ENCODE peak calls at places on chromosomes 11 and 22, in four cellular contexts. One of them, this sample, is unnamed.

GRCh38 chr11:111598546-111598945 is 3.7 kb upstream of the SIK2 start:
- DNase-seq in kidney: no peak
- DNase-seq in mammary epithelial cell: no peak
- DNase-seq in lung: no peak
- DNase-seq in this sample: no peak

GRCh38 chr22:19888131-19888746 is 33.6 kb upstream of the GNB1L start:
- DNase-seq in mammary epithelial cell: no peak
- DNase-seq in lung: no peak
- DNase-seq in kidney: peak; percentile 65
- DNase-seq in this sample: no peak

GRCh38 chr11:75673977-75674582 is 5.2 kb upstream of the MAP6 start:
- DNase-seq in mammary epithelial cell: peak; percentile 62
- DNase-seq in lung: no peak
- DNase-seq in kidney: no peak
- DNase-seq in this sample: peak; percentile 60

GRCh38 chr11:124174001-124174400 is 9.1 kb upstream of the OR10D3 start:
- DNase-seq in kidney: no peak
- DNase-seq in lung: no peak
- DNase-seq in mammary epithelial cell: peak; percentile 51
- DNase-seq in this sample: no peak

GRCh38 chr11:109864834-109865557 is 228.2 kb upstream of the ZC3H12C start:
- DNase-seq in kidney: no peak
- DNase-seq in lung: no peak
- DNase-seq in mammary epithelial cell: peak; percentile 39
- DNase-seq in this sample: no peak

GRCh38 chr22:32745251-32745995 is 56.1 kb upstream of the TIMP3 start:
- DNase-seq in kidney: no peak
- DNase-seq in lung: peak; percentile 40
- DNase-seq in mammary epithelial cell: peak; percentile 73
- DNase-seq in this sample: no peak

GRCh38 chr22:31853736-31854500 is 90.4 kb upstream of the YWHAH start:
- DNase-seq in kidney: no peak
- DNase-seq in mammary epithelial cell: no peak
- DNase-seq in lung: no peak
- DNase-seq in this sample: no peak

GRCh38 chr11:111913031-111913861 is 712 bp downstream of the HSPB2 start:
- DNase-seq in mammary epithelial cell: no peak
- DNase-seq in lung: no peak
- DNase-seq in kidney: peak; percentile 80
- DNase-seq in this sample: no peak

GRCh38 chr22:24284747-24285203 is 14.1 kb downstream of the SPECC1L start:
- DNase-seq in lung: no peak
- DNase-seq in mammary epithelial cell: no peak
- DNase-seq in kidney: no peak
- DNase-seq in this sample: no peak

GRCh38 chr11:94315664-94316063 is 11.3 kb downstream of the IZUMO1R start:
- DNase-seq in kidney: no peak
- DNase-seq in mammary epithelial cell: peak; percentile 2
- DNase-seq in lung: no peak
- DNase-seq in this sample: no peak

GRCh38 chr11:66688561-66689534 is 11.2 kb upstream of the RBM4B start:
- DNase-seq in mammary epithelial cell: no peak
- DNase-seq in kidney: no peak
- DNase-seq in lung: no peak
- DNase-seq in this sample: no peak

GRCh38 chr22:43582394-43582793 is 170.6 kb downstream of the MPPED1 start:
- DNase-seq in kidney: no peak
- DNase-seq in lung: no peak
- DNase-seq in mammary epithelial cell: no peak
- DNase-seq in this sample: no peak

GRCh38 chr11:30729187-30729713 is 143.1 kb upstream of the MPPED2 start:
- DNase-seq in kidney: no peak
- DNase-seq in lung: no peak
- DNase-seq in mammary epithelial cell: no peak
- DNase-seq in this sample: no peak

GRCh38 chr11:122872046-122872445 is 10.5 kb upstream of the JHY start:
- DNase-seq in kidney: no peak
- DNase-seq in lung: no peak
- DNase-seq in mammary epithelial cell: no peak
- DNase-seq in this sample: no peak

GRCh38 chr22:48268771-48269552 is 1506.5 kb downstream of the TBC1D22A start:
- DNase-seq in kidney: peak; percentile 49
- DNase-seq in mammary epithelial cell: no peak
- DNase-seq in lung: peak; percentile 57
- DNase-seq in this sample: no peak

GRCh38 chr11:125954123-125954944 is 8.5 kb downstream of the VSIG10L2 start:
- DNase-seq in lung: no peak
- DNase-seq in mammary epithelial cell: no peak
- DNase-seq in kidney: no peak
- DNase-seq in this sample: no peak

GRCh38 chr22:36764641-36765040 is 11.3 kb downstream of the IFT27 start:
- DNase-seq in lung: no peak
- DNase-seq in kidney: peak; percentile 8
- DNase-seq in mammary epithelial cell: no peak
- DNase-seq in this sample: no peak

GRCh38 chr22:45631839-45632238 is 39.8 kb upstream of the ATXN10 start:
- DNase-seq in lung: no peak
- DNase-seq in kidney: no peak
- DNase-seq in mammary epithelial cell: no peak
- DNase-seq in this sample: no peak

GRCh38 chr11:86673872-86674750 is 1.7 kb upstream of the ME3 start:
- DNase-seq in kidney: no peak
- DNase-seq in lung: no peak
- DNase-seq in mammary epithelial cell: no peak
- DNase-seq in this sample: no peak

GRCh38 chr22:43783777-43784176 is 28.3 kb downstream of the EFCAB6 start:
- DNase-seq in mammary epithelial cell: no peak
- DNase-seq in kidney: no peak
- DNase-seq in lung: no peak
- DNase-seq in this sample: no peak

GRCh38 chr11:79092791-79093313 is 348.0 kb downstream of the TENM4 start:
- DNase-seq in kidney: no peak
- DNase-seq in mammary epithelial cell: peak; percentile 100
- DNase-seq in lung: peak; percentile 76
- DNase-seq in this sample: no peak

GRCh38 chr11:33309118-33309517 is 51.9 kb downstream of the HIPK3 start:
- DNase-seq in lung: no peak
- DNase-seq in mammary epithelial cell: no peak
- DNase-seq in kidney: no peak
- DNase-seq in this sample: no peak

GRCh38 chr11:7591992-7592391 is 78.2 kb downstream of the PPFIBP2 start:
- DNase-seq in kidney: no peak
- DNase-seq in lung: no peak
- DNase-seq in mammary epithelial cell: no peak
- DNase-seq in this sample: no peak

GRCh38 chr22:23204125-23204488 is 23.8 kb downstream of the BCR start:
- DNase-seq in kidney: no peak
- DNase-seq in lung: no peak
- DNase-seq in mammary epithelial cell: no peak
- DNase-seq in this sample: no peak

GRCh38 chr11:102422817-102423725 is 29.5 kb downstream of the TMEM123 start:
- DNase-seq in kidney: no peak
- DNase-seq in lung: no peak
- DNase-seq in mammary epithelial cell: no peak
- DNase-seq in this sample: peak; percentile 11

GRCh38 chr11:45489281-45489906 is 176.0 kb downstream of the CHST1 start:
- DNase-seq in lung: no peak
- DNase-seq in mammary epithelial cell: no peak
- DNase-seq in kidney: no peak
- DNase-seq in this sample: no peak

GRCh38 chr11:4038973-4039372 is 55.6 kb upstream of the RRM1 start:
- DNase-seq in mammary epithelial cell: peak; percentile 21
- DNase-seq in kidney: no peak
- DNase-seq in lung: no peak
- DNase-seq in this sample: no peak

GRCh38 chr11:9206496-9206895 is 58.7 kb downstream of the DENND5A start:
- DNase-seq in mammary epithelial cell: no peak
- DNase-seq in kidney: no peak
- DNase-seq in lung: no peak
- DNase-seq in this sample: no peak

GRCh38 chr22:46574993-46575914 is 37.8 kb upstream of the CELSR1 start:
- DNase-seq in mammary epithelial cell: peak; percentile 33
- DNase-seq in lung: no peak
- DNase-seq in kidney: peak; percentile 81
- DNase-seq in this sample: peak; percentile 42

GRCh38 chr22:33438273-33438672 is 380.1 kb upstream of the SYN3 start:
- DNase-seq in mammary epithelial cell: peak; percentile 99
- DNase-seq in kidney: no peak
- DNase-seq in lung: no peak
- DNase-seq in this sample: no peak

GRCh38 chr11:110184974-110185597 is 91.9 kb downstream of the ZC3H12C start:
- DNase-seq in mammary epithelial cell: peak; percentile 82
- DNase-seq in kidney: no peak
- DNase-seq in lung: no peak
- DNase-seq in this sample: peak; percentile 82

GRCh38 chr11:77086521-77087472 is 15.8 kb upstream of the OMP start:
- DNase-seq in lung: no peak
- DNase-seq in mammary epithelial cell: no peak
- DNase-seq in kidney: peak; percentile 55
- DNase-seq in this sample: no peak

GRCh38 chr22:45318558-45319318 is 9.0 kb downstream of the FAM118A start:
- DNase-seq in lung: no peak
- DNase-seq in mammary epithelial cell: peak; percentile 23
- DNase-seq in kidney: no peak
- DNase-seq in this sample: no peak

GRCh38 chr11:69166186-69167115 is 10.7 kb downstream of the SMIM38 start:
- DNase-seq in mammary epithelial cell: peak; percentile 83
- DNase-seq in lung: no peak
- DNase-seq in kidney: no peak
- DNase-seq in this sample: peak; percentile 42

GRCh38 chr11:2100361-2101170 is 38.6 kb downstream of the IGF2 start:
- DNase-seq in kidney: peak; percentile 81
- DNase-seq in lung: no peak
- DNase-seq in mammary epithelial cell: no peak
- DNase-seq in this sample: no peak

GRCh38 chr22:38454361-38455062 is 487 bp downstream of the KCNJ4 start:
- DNase-seq in mammary epithelial cell: no peak
- DNase-seq in lung: no peak
- DNase-seq in kidney: peak; percentile 75
- DNase-seq in this sample: no peak

GRCh38 chr11:5103066-5103465 is 33.7 kb downstream of the OR52E1 start:
- DNase-seq in mammary epithelial cell: no peak
- DNase-seq in kidney: no peak
- DNase-seq in lung: no peak
- DNase-seq in this sample: no peak

GRCh38 chr22:41681616-41682015 is 7.1 kb downstream of the SNU13 start:
- DNase-seq in lung: no peak
- DNase-seq in mammary epithelial cell: no peak
- DNase-seq in kidney: no peak
- DNase-seq in this sample: peak; percentile 23

GRCh38 chr11:128431931-128432330 is 155.4 kb downstream of the ETS1 start:
- DNase-seq in lung: no peak
- DNase-seq in mammary epithelial cell: no peak
- DNase-seq in kidney: no peak
- DNase-seq in this sample: no peak

GRCh38 chr11:128424867-128425285 is 162.5 kb downstream of the ETS1 start:
- DNase-seq in mammary epithelial cell: no peak
- DNase-seq in kidney: peak; percentile 57
- DNase-seq in lung: no peak
- DNase-seq in this sample: no peak

GRCh38 chr11:128424271-128424709 is 163.1 kb downstream of the ETS1 start:
- DNase-seq in lung: no peak
- DNase-seq in kidney: peak; percentile 73
- DNase-seq in mammary epithelial cell: no peak
- DNase-seq in this sample: no peak

GRCh38 chr11:128432926-128433325 is 154.4 kb downstream of the ETS1 start:
- DNase-seq in kidney: no peak
- DNase-seq in lung: no peak
- DNase-seq in mammary epithelial cell: no peak
- DNase-seq in this sample: no peak

GRCh38 chr11:128428876-128429416 is 158.4 kb downstream of the ETS1 start:
- DNase-seq in kidney: no peak
- DNase-seq in lung: no peak
- DNase-seq in mammary epithelial cell: no peak
- DNase-seq in this sample: no peak
- H3K27ac ChIP-seq in kidney: no peak overlapping the region
- H3K27ac ChIP-seq in lung: no peak overlapping the region
- H3K27ac ChIP-seq in mammary epithelial cell: no peak overlapping the region
- H3K27ac ChIP-seq in this sample: no peak overlapping the region

DNA sequence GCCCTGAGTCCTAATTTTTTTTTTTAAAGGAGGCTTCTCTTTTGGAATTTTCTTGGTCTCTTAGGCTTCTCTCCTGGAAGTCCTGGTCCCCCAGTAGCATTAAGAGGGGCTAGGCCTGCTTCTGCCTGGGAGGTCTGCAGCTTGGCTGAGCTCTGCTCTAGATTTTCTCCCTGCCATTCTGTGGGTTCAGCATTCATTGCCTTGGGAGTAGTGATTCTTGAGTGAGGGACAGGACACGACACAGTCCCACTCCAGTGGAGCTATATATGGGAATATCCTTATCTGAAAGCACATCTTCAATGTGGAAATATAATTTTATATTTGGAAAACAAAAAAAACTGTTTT is 3.7 kb downstream of the IGSF22 start:
- DNase-seq in kidney: no peak
- DNase-seq in mammary epithelial cell: no peak
- DNase-seq in lung: no peak
- DNase-seq in this sample: no peak
- TF ChIP-seq CTCF in kidney: no peak
- TF ChIP-seq CTCF in mammary epithelial cell: no peak
- TF ChIP-seq CTCF in lung: no peak
- TF ChIP-seq CTCF in this sample: no peak

GRCh38 chr11:118873804-118874203 is 9.9 kb upstream of the CXCR5 start:
- DNase-seq in lung: no peak
- DNase-seq in mammary epithelial cell: no peak
- DNase-seq in kidney: no peak
- DNase-seq in this sample: no peak
- H3K27ac ChIP-seq in lung: no peak overlapping the region
- H3K27ac ChIP-seq in mammary epithelial cell: no peak overlapping the region
- H3K27ac ChIP-seq in kidney: no peak overlapping the region
- H3K27ac ChIP-seq in this sample: no peak overlapping the region

DNA sequence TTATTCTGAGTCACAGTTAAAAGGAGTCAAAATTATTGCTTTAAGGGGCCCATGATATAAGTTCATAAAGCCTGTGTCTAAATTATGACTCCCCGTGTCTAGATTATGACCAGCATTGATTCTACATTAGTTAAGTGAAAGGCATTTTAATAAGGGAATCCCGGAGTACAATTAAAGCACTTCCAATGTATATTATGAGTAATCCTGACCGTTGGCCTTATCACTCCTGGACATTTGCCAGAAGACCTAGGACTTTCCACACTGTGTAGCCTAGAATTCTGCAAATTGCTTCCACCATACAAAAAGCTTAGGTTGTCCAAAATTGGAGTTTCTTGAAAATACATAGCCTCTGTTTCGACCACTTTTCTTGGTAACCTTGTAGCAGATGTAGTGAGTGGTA is 1292.6 kb downstream of the LRRC4C start:
- DNase-seq in mammary epithelial cell: no peak
- DNase-seq in kidney: no peak
- DNase-seq in lung: no peak
- DNase-seq in this sample: no peak
- TF ChIP-seq CTCF in mammary epithelial cell: no peak
- TF ChIP-seq CTCF in kidney: no peak
- TF ChIP-seq CTCF in lung: no peak
- TF ChIP-seq CTCF in this sample: no peak

GRCh38 chr11:64358536-64358906 is 441 bp upstream of the RPS6KA4 start:
- DNase-seq in kidney: peak; percentile 87
- DNase-seq in mammary epithelial cell: peak; percentile 23
- DNase-seq in lung: no peak
- DNase-seq in this sample: no peak
- H3K27ac ChIP-seq in kidney: peak overlapping the region; percentile 47
- H3K27ac ChIP-seq in mammary epithelial cell: peak overlapping the region; percentile 53
- H3K27ac ChIP-seq in lung: peak overlapping the region; percentile 68
- H3K27ac ChIP-seq in this sample: peak overlapping the region; percentile 86